ENCODE peak calls at places on chromosome X, in ten cellular contexts. M is kidney epithelial cell, U is GM06990, Y is endothelial cell, C is AG09309, F is omental fat pad, N is dorsolateral prefrontal cortex, I is fibroblast of mammary gland, E is tibial artery, H is psoas muscle. D is an unnamed sample.

GRCh38 chrX:29872831-29873230 is 342.5 kb upstream of the MAGEB2 start:
- DNase-seq in F (no peak), E (no peak), N (no peak), H (no peak), I (no peak), C (no peak), Y (no peak), U (peak; percentile 22), M (no peak), D (no peak)

GRCh38 chrX:54182194-54182863 is 725 bp downstream of the FAM120C start:
- DNase-seq in I (peak; percentile 17), F (no peak), Y (peak; percentile 23), N (peak; percentile 76), M (no peak), C (no peak), U (peak; percentile 71), E (peak; percentile 77), H (peak; percentile 64), D (peak; percentile 67)

GRCh38 chrX:120781416-120781815 is 94.2 kb downstream of the CT47B1 start:
- DNase-seq in F (no peak), C (no peak), M (no peak), H (no peak), E (no peak), I (peak; percentile 54), N (no peak), U (no peak), Y (no peak), D (no peak)

GRCh38 chrX:153179131-153179530 is at the start of gene MAGEA1:
- DNase-seq in M (no peak), C (no peak), U (no peak), E (no peak), I (no peak), F (no peak), Y (no peak), H (no peak), N (no peak), D (no peak)

GRCh38 chrX:11739796-11740195 is 18.2 kb upstream of the MSL3 start:
- DNase-seq in F (no peak), M (no peak), N (no peak), E (no peak), H (no peak), I (no peak), U (peak; percentile 57), Y (no peak), C (no peak), D (no peak)

GRCh38 chrX:119391279-119391678 is 7.9 kb upstream of the SLC25A43 start:
- DNase-seq in U (no peak), E (no peak), H (no peak), F (no peak), N (no peak), M (no peak), Y (no peak), C (no peak), I (peak; percentile 59), D (no peak)

GRCh38 chrX:1536712-1537030 is 314 bp downstream of the P2RY8 start:
- DNase-seq in C (no peak), E (no peak), M (no peak), N (no peak), Y (no peak), I (no peak), H (no peak), U (no peak), F (no peak), D (no peak)

GRCh38 chrX:15738686-15739016 is 581 bp downstream of the CA5B start:
- DNase-seq in I (no peak), F (no peak), Y (no peak), M (no peak), N (no peak), E (no peak), C (no peak), H (no peak), U (no peak), D (no peak)

GRCh38 chrX:30313322-30313721 is 4.1 kb upstream of the NR0B1 start:
- DNase-seq in H (no peak), Y (no peak), I (no peak), F (no peak), C (no peak), U (no peak), M (no peak), E (no peak), N (no peak), D (no peak)

GRCh38 chrX:15855562-15856256 is 1.1 kb upstream of the AP1S2 start:
- DNase-seq in E (no peak), F (no peak), H (no peak), M (no peak), N (no peak), Y (no peak), C (no peak), I (no peak), U (peak; percentile 25), D (no peak)

GRCh38 chrX:133781174-133781573 is 204.2 kb downstream of the GPC3 start:
- DNase-seq in Y (no peak), F (no peak), M (no peak), H (no peak), U (no peak), E (no peak), C (no peak), I (no peak), N (no peak), D (no peak)

GRCh38 chrX:133776072-133776471 is 209.3 kb downstream of the GPC3 start:
- DNase-seq in I (no peak), U (no peak), Y (peak; percentile 22), E (no peak), N (no peak), F (peak; percentile 28), C (no peak), H (no peak), M (no peak), D (no peak)
- TF ChIP-seq CTCF in I (peak; percentile 50), U (peak; percentile 69), Y (peak; percentile 69), E (no peak), N (peak; percentile 52), F (no peak), C (peak; percentile 48), H (peak; percentile 25), M (peak; percentile 30), D (peak; percentile 26)

GRCh38 chrX:35726176-35726575 is 72.0 kb upstream of the MAGEB16 start:
- DNase-seq in E (no peak), M (no peak), N (no peak), F (no peak), I (peak; percentile 18), C (no peak), U (no peak), Y (no peak), H (no peak), D (no peak)
- TF ChIP-seq CTCF in E (no peak), M (peak; percentile 31), N (no peak), F (no peak), I (peak; percentile 27), C (no peak), U (peak; percentile 16), Y (no peak), H (no peak), D (no peak)

GRCh38 chrX:43750248-43750676 is 94.2 kb downstream of the MAOA start:
- DNase-seq in M (no peak), C (peak; percentile 3), Y (peak; percentile 18), H (peak; percentile 23), E (peak; percentile 67), F (no peak), N (peak; percentile 36), I (peak; percentile 75), U (peak; percentile 5), D (peak; percentile 27)
- TF ChIP-seq CTCF in M (peak; percentile 49), C (peak; percentile 40), Y (peak; percentile 28), H (peak; percentile 56), E (peak; percentile 41), F (no peak), N (peak; percentile 70), I (peak; percentile 46), U (peak; percentile 59), D (peak; percentile 28)

GRCh38 chrX:124209792-124210576 is 122.5 kb upstream of the TEX13D start:
- DNase-seq in H (no peak), M (no peak), Y (no peak), U (no peak), N (no peak), F (no peak), E (no peak), I (no peak), C (no peak), D (no peak)

GRCh38 chrX:124215786-124216185 is 116.7 kb upstream of the TEX13D start:
- DNase-seq in E (no peak), F (no peak), I (no peak), U (no peak), M (no peak), Y (no peak), H (no peak), N (no peak), C (no peak), D (no peak)

GRCh38 chrX:124212622-124213021 is 119.8 kb upstream of the TEX13D start:
- DNase-seq in E (no peak), Y (no peak), C (no peak), I (no peak), F (no peak), U (no peak), M (no peak), N (no peak), H (no peak), D (no peak)

GRCh38 chrX:124208675-124209074 is 123.8 kb upstream of the TEX13D start:
- DNase-seq in H (no peak), Y (no peak), F (no peak), U (no peak), E (no peak), M (no peak), I (no peak), N (no peak), C (no peak), D (no peak)

GRCh38 chrX:124211312-124211942 is 121.0 kb upstream of the TEX13D start:
- DNase-seq in H (no peak), E (no peak), M (no peak), I (peak; percentile 30), Y (peak; percentile 9), U (no peak), N (no peak), F (no peak), C (no peak), D (peak; percentile 32)
- TF ChIP-seq CTCF in H (peak; percentile 49), E (peak; percentile 39), M (peak; percentile 62), I (peak; percentile 60), Y (peak; percentile 28), U (peak; percentile 70), N (peak; percentile 62), F (no peak), C (peak; percentile 58), D (peak; percentile 17)